ENCODE peak calls at places on chromosomes 12 and 14, in five cellular contexts. K is stimulated activated CD4-positive, alpha-beta T cell treated with anti-CD3 and anti-CD28 coated beads, Interleukin-1b, Interleukin-23, amount 100 ng/mL, for 24 hours; U is activated CD4-positive, CD25-positive, alpha-beta regulatory T cell treated with anti-CD3 and anti-CD28 coated beads, Interleukin-2, amount 50 U/mL, for 72 hours; H is CMK; X is HT1080. Q is an unnamed sample.

GRCh38 chr12:76018672-76019071 is 12.9 kb downstream of the PHLDA1 start:
- DNase-seq in U (no peak), K (no peak), X (no peak), H (no peak), Q (no peak)

GRCh38 chr14:101241807-101242278 is 319.5 kb upstream of the DIO3 start:
- DNase-seq in U (no peak), H (no peak), X (peak; percentile 2), K (no peak), Q (no peak)

GRCh38 chr12:115255257-115255656 is 571.3 kb upstream of the TBX3 start:
- DNase-seq in X (no peak), U (no peak), H (no peak), K (no peak), Q (no peak)

GRCh38 chr12:47797432-47797831 is 22.3 kb downstream of the HDAC7 start:
- DNase-seq in K (no peak), H (no peak), U (no peak), X (peak; percentile 47), Q (no peak)

GRCh38 chr12:80860928-80861327 is 76.8 kb downstream of the LIN7A start:
- DNase-seq in U (no peak), X (no peak), H (no peak), K (no peak), Q (no peak)

GRCh38 chr14:101564444-101564776 is 3.1 kb downstream of the DIO3 start:
- DNase-seq in U (no peak), X (no peak), H (no peak), K (no peak), Q (no peak)

GRCh38 chr12:53115891-53116675 is 12.8 kb downstream of the SOAT2 start:
- DNase-seq in H (no peak), U (no peak), K (no peak), X (no peak), Q (no peak)

GRCh38 chr14:93114713-93115068 is 1.0 kb downstream of the ITPK1 start:
- DNase-seq in U (peak; percentile 38), K (no peak), X (no peak), H (no peak), Q (peak; percentile 25)

GRCh38 chr12:5390174-5390799 is 41.6 kb upstream of the NTF3 start:
- DNase-seq in U (no peak), H (no peak), K (no peak), X (no peak), Q (no peak)

GRCh38 chr12:60279224-60279623 is 683.4 kb downstream of the SLC16A7 start:
- DNase-seq in K (no peak), U (no peak), H (no peak), X (peak; percentile 80), Q (no peak)

GRCh38 chr14:33647385-33647786 is 303.5 kb downstream of the EGLN3 start:
- DNase-seq in U (no peak), K (no peak), X (peak; percentile 97), H (no peak), Q (no peak)

GRCh38 chr14:88168498-88169165 is 154.4 kb downstream of the KCNK10 start:
- DNase-seq in H (peak; percentile 29), X (peak; percentile 18), K (peak; percentile 28), U (peak; percentile 55), Q (no peak)

Q was measured in pons.